ENCODE peak calls at places on chromosomes 13 and 19, in four cellular contexts. I is fibroblast of the aortic adventitia, G is neural crest cell, L is endothelial cell of umbilical vein. P is an unnamed sample.

GRCh38 chr13:83975668-83976165 is 93.4 kb upstream of the SLITRK1 start:
- DNase-seq in G (no peak), L (no peak), I (no peak), P (no peak)

GRCh38 chr19:34259367-34259865 is 5.1 kb downstream of the GARRE1 start:
- DNase-seq in L (no peak), G (no peak), I (peak), P (peak)

GRCh38 chr13:74444161-74444571 is 310.0 kb upstream of the KLF12 start:
- DNase-seq in G (no peak), I (peak), L (no peak), P (peak)

GRCh38 chr13:109844396-109844795 is 58.0 kb upstream of the IRS2 start:
- DNase-seq in I (peak), L (no peak), G (no peak), P (peak)

GRCh38 chr19:41870401-41870873 is 6.6 kb upstream of the CD79A start:
- DNase-seq in I (peak), G (no peak), L (no peak), P (peak)

GRCh38 chr19:45008554-45008953 is 7.3 kb downstream of the RELB start:
- DNase-seq in I (no peak), L (no peak), G (no peak), P (no peak)

GRCh38 chr13:30276178-30276577 is 31.2 kb downstream of the KATNAL1 start:
- DNase-seq in L (no peak), G (no peak), I (no peak), P (no peak)

GRCh38 chr19:45794627-45795026 is 2.0 kb upstream of the DMWD start:
- DNase-seq in I (no peak), L (no peak), G (no peak), P (no peak)

GRCh38 chr13:67224148-67224846 is 5.8 kb downstream of the PCDH9 start:
- DNase-seq in L (peak), G (peak), I (peak), P (peak)

GRCh38 chr13:27476943-27477681 is 26.7 kb upstream of the MTIF3 start:
- DNase-seq in G (no peak), L (peak), I (peak), P (peak)

GRCh38 chr19:4098493-4098892 is 25.4 kb downstream of the MAP2K2 start:
- DNase-seq in L (no peak), I (no peak), G (no peak), P (no peak)

GRCh38 chr19:44112802-44113137 is 429 bp upstream of the ZNF225 start:
- DNase-seq in I (no peak), L (no peak), G (no peak), P (no peak)

GRCh38 chr13:99686157-99686572 is 184.9 kb downstream of the TM9SF2 start:
- DNase-seq in L (no peak), G (no peak), I (peak), P (peak)

GRCh38 chr13:59398127-59398526 is 765.6 kb downstream of the DIAPH3 start:
- DNase-seq in L (peak), I (peak), G (no peak), P (no peak)

GRCh38 chr13:50284540-50284939 is 269.3 kb downstream of the KCNRG start:
- DNase-seq in I (no peak), G (no peak), L (no peak), P (no peak)

GRCh38 chr13:70424428-70424827 is 316.2 kb upstream of the KLHL1 start:
- DNase-seq in L (no peak), I (no peak), G (no peak), P (no peak)

GRCh38 chr13:24036115-24036514 is 124.4 kb upstream of the SPATA13 start:
- DNase-seq in L (no peak), I (peak), G (no peak), P (peak)

GRCh38 chr19:39307233-39307821 is 11.1 kb downstream of the IFNL1 start:
- DNase-seq in I (no peak), G (no peak), L (no peak), P (no peak)

GRCh38 chr13:109816112-109816978 is 30.0 kb upstream of the IRS2 start:
- DNase-seq in L (no peak), G (no peak), I (no peak), P (no peak)

GRCh38 chr13:75550159-75550567 is 572 bp downstream of the UCHL3 start:
- DNase-seq in G (no peak), I (peak), L (peak), P (peak)

GRCh38 chr13:91346848-91347211 is 657 bp upstream of the MIR17HG start:
- DNase-seq in L (peak), I (no peak), G (no peak), P (peak)

GRCh38 chr13:87356314-87356713 is 314.9 kb upstream of the SLITRK5 start:
- DNase-seq in L (no peak), I (no peak), G (no peak), P (no peak)

GRCh38 chr13:89763011-89763410 is 1584.5 kb upstream of the MIR17HG start:
- DNase-seq in I (no peak), L (peak), G (no peak), P (peak)

GRCh38 chr19:4803736-4804695 is 12.5 kb downstream of the FEM1A start:
- DNase-seq in I (peak), L (peak), G (peak), P (peak)

GRCh38 chr13:80083516-80084085 is 257.3 kb downstream of the SPRY2 start:
- DNase-seq in G (no peak), L (peak), I (peak), P (peak)

GRCh38 chr13:110925023-110925608 is 10.2 kb upstream of the ANKRD10 start:
- DNase-seq in L (no peak), G (peak), I (no peak), P (peak)

GRCh38 chr19:46753420-46754155 is 7.3 kb upstream of the STRN4 start:
- DNase-seq in L (peak), I (no peak), G (peak), P (peak)

GRCh38 chr13:20940083-20940482 is 37.5 kb upstream of the XPO4 start:
- DNase-seq in L (no peak), G (no peak), I (peak), P (peak)

GRCh38 chr19:36101550-36102327 is 9.2 kb upstream of the OVOL3 start:
- DNase-seq in L (no peak), I (no peak), G (no peak), P (no peak)

GRCh38 chr13:94595006-94595942 is 678 bp downstream of the TGDS start:
- DNase-seq in G (peak), L (peak), I (peak), P (peak)

DNA sequence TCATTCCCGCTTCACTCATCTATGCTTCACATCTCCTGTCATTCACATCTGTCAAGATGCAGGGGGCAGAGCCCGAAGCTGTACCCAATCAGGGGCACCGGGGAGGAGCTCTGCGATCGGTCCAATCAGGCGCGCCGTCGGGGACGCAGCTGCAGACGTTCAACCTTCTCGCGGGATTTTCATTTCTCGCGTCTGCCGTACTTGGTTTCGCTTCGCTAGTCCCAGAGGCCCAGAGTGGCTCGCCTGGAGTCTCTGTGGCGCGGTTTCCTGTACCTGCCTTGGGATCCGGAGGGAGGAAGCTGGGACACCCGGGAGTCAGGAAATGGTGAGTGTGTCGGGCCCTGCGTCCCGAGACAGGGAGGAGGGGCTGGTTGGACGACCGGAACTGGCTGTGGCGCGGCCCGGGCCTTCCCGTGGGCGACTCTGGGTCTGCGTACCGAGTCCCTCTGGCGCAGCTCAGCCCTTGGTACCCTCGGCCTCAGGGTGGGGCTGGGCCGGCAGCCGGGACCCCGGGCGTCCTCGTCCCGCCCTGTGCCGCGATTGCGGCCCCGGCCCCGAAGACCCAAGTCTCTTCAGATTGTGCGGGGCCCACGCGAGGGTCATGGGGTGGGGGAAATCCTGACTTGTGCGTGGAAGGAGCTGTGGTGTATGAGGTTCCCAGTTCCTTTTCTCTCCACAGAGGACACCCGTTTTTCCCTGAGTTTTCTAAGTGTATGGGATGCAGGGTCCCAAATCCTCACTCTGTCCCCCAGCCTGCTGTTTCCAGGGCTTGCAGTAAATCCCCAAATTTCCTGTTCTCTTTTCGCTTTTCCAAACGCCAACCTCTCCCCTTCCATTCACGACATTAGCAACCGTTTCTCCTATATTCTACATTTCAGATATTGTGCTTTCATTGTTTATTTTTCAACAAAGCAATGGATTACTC is at the start of gene ZNF136:
- DNase-seq in G (peak), L (peak), I (peak), P (peak)
- TF ChIP-seq CTCF in G (no peak), L (no peak), I (no peak), P (no peak)

GRCh38 chr13:31913459-31913858 is 118.1 kb upstream of the FRY start:
- DNase-seq in I (no peak), G (no peak), L (no peak), P (no peak)
- TF ChIP-seq CTCF in I (no peak), G (no peak), L (no peak), P (no peak)

GRCh38 chr13:31310781-31311180 is 111.0 kb downstream of the B3GLCT start:
- DNase-seq in I (no peak), G (no peak), L (peak), P (peak)
- TF ChIP-seq CTCF in I (no peak), G (no peak), L (no peak), P (no peak)

GRCh38 chr19:2610637-2611482 is 91.6 kb downstream of the GNG7 start:
- DNase-seq in G (peak), L (peak), I (peak), P (peak)
- TF ChIP-seq CTCF in G (peak), L (peak), I (peak), P (peak)

GRCh38 chr19:56355517-56355916 is 37.8 kb downstream of the ZNF582 start:
- DNase-seq in L (no peak), I (no peak), G (no peak), P (no peak)

GRCh38 chr19:56347163-56347778 is 32.6 kb upstream of the ZSCAN5A start:
- DNase-seq in L (no peak), G (no peak), I (no peak), P (no peak)

GRCh38 chr19:56348289-56348877 is 33.7 kb upstream of the ZSCAN5A start:
- DNase-seq in L (peak), G (no peak), I (no peak), P (peak)

GRCh38 chr19:56351208-56351607 is 36.6 kb upstream of the ZSCAN5A start:
- DNase-seq in I (no peak), G (no peak), L (no peak), P (no peak)

GRCh38 chr19:56350416-56351045 is 35.9 kb upstream of the ZSCAN5A start:
- DNase-seq in G (peak), L (peak), I (peak), P (peak)
- TF ChIP-seq CTCF in G (peak), L (peak), I (peak), P (peak)

DNA sequence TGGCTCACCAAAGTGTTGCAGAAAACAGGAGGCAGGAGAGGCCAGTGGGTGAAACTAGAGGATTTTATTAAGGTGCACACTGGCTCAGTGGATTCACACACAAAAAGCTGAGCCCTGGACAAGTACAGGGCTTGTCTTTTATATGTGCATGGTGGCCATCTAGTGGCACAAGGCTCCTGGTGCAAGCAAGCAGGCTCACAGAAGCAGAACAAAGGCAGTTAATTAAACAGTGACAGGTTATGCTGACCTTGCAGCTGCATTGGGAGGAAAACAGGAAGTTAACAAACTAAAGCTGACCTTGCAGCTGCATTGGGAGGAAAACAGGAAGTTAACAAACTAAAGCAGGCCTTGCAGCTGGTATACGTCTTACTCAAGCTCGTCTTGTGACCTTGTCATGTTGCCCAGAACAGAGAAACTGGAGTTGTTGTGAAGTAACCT is 65.3 kb upstream of the ZNF681 start:
- DNase-seq in I (no peak), G (no peak), L (no peak), P (peak)
- TF ChIP-seq CTCF in I (no peak), G (peak), L (no peak), P (peak)

DNA sequence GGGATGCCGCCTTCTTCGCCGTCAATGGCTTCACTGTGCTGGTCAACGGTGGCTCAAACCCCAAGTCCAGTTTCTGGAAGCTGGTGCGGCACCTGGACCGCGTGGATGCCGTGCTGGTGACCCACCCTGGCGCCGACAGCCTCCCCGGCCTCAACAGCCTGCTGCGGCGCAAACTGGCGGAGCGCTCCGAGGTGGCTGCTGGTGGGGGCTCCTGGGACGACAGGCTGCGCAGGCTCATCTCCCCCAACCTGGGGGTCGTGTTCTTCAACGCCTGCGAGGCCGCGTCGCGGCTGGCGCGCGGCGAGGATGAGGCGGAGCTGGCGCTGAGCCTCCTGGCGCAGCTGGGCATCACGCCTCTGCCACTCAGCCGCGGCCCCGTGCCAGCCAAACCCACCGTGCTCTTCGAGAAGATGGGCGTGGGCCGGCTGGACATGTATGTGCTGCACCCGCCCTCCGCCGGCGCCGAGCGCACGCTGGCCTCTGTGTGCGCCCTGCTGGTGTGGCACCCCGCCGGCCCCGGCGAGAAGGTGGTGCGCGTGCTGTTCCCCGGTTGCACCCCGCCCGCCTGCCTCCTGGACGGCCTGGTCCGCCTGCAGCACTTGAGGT is 7.0 kb downstream of the MAP1S start:
- DNase-seq in I (no peak), G (no peak), L (no peak), P (no peak)
- TF ChIP-seq CTCF in I (no peak), G (peak), L (no peak), P (no peak)

GRCh38 chr13:113935081-113935511 is 38.8 kb downstream of the C13orf46 start:
- DNase-seq in I (no peak), L (no peak), G (peak), P (no peak)
- TF ChIP-seq CTCF in I (no peak), L (no peak), G (no peak), P (peak)

DNA sequence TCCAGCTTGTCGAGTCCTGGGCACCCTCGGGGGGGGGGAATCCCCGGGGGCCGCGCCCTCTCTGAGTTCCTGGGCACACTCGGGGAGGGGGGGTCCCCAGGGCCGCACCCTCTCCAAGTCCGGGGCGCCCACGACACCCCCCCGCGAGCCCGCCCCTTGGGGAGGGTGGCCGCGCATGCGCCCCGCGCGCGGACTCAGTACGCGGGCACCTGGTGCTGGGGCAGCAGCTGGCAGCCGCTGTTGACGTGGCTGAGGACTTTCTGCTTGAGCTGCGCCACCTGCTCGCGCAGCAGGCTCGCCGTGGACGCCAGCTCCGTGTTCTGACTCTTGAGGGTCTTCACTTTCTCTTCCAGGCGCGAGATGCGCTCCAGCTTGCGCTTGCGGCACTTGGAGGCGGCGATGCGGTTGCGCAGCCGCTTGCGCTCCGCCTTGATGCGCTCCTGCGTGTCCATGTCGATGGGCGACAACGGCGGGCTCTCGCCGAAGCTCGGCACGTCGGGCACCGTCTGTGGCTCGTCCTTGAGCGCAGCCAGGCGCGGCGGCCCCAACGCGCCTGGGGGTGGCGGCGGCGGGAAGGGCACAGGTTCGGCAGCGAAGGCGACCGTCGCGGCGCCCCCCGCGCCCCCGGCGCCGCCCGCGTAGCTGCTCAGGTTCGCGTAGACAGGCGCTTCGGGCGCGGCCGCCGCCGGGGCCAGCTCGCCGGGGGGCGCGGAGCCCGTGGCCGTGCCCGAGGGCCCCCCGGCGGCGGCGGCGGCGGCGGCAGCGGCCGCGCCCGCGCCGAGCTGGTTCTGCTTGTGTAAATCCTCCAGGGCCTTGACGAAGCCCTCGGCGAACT is 958 bp downstream of the JUND start:
- DNase-seq in G (peak), L (peak), I (peak), P (peak)
- TF ChIP-seq CTCF in G (no peak), L (no peak), I (no peak), P (no peak)

P was measured in choroid plexus epithelial cell.